ENCODE peak calls at places on chromosome 6, in six cellular contexts. G, T, H, Y, A and N are unnamed samples.

GRCh38 chr6:132530293-132530974 is 7.6 kb upstream of the TAAR9 start:
- DNase-seq in G (peak), T (peak), H (peak), Y (peak), A (peak), N (peak)

GRCh38 chr6:22364314-22364713 is 67.5 kb upstream of the PRL start:
- DNase-seq in G (no peak), T (no peak), H (no peak), Y (no peak), A (no peak), N (peak)

GRCh38 chr6:170222498-170223471 is 68.1 kb downstream of the DLL1 start:
- DNase-seq in G (peak), T (peak), H (peak), Y (peak), A (no peak), N (peak)

GRCh38 chr6:34743625-34744293 is 13.5 kb upstream of the SNRPC start:
- DNase-seq in G (no peak), T (no peak), H (no peak), Y (peak), A (no peak), N (no peak)

GRCh38 chr6:142856857-142857608 is 87.9 kb downstream of the HIVEP2 start:
- DNase-seq in G (no peak), T (no peak), H (no peak), Y (no peak), A (no peak), N (no peak)

GRCh38 chr6:142367501-142368018 is 65.8 kb downstream of the ADGRG6 start:
- DNase-seq in G (peak), T (no peak), H (no peak), Y (no peak), A (no peak), N (no peak)

GRCh38 chr6:89118931-89119330 is 1.1 kb upstream of the SRSF12 start:
- DNase-seq in G (no peak), T (no peak), H (peak), Y (no peak), A (no peak), N (no peak)

GRCh38 chr6:18034798-18035202 is 47.4 kb upstream of the KIF13A start:
- DNase-seq in G (no peak), T (no peak), H (peak), Y (no peak), A (no peak), N (peak)

GRCh38 chr6:117706504-117706903 is 31.2 kb downstream of the NUS1 start:
- DNase-seq in G (no peak), T (no peak), H (no peak), Y (no peak), A (no peak), N (no peak)

GRCh38 chr6:37338745-37339255 is 15.0 kb upstream of the RNF8 start:
- DNase-seq in G (no peak), T (no peak), H (no peak), Y (no peak), A (no peak), N (no peak)

GRCh38 chr6:43287717-43288679 is 10.1 kb upstream of the SLC22A7 start:
- DNase-seq in G (no peak), T (no peak), H (no peak), Y (no peak), A (no peak), N (no peak)

GRCh38 chr6:144415835-144416237 is 130.7 kb downstream of the UTRN start:
- DNase-seq in G (no peak), T (no peak), H (no peak), Y (no peak), A (no peak), N (no peak)

GRCh38 chr6:100719883-100720682 is 161.0 kb downstream of the ASCC3 start:
- DNase-seq in G (peak), T (no peak), H (peak), Y (no peak), A (peak), N (peak)

GRCh38 chr6:56199956-56200355 is 47.4 kb downstream of the COL21A1 start:
- DNase-seq in G (no peak), T (no peak), H (no peak), Y (no peak), A (no peak), N (no peak)

GRCh38 chr6:31270788-31271640 is 878 bp downstream of the HLA-C start:
- DNase-seq in G (no peak), T (no peak), H (peak), Y (peak), A (peak), N (peak)

GRCh38 chr6:30548375-30548774 is 7.9 kb downstream of the GNL1 start:
- DNase-seq in G (no peak), T (no peak), H (no peak), Y (no peak), A (no peak), N (no peak)

GRCh38 chr6:13508711-13509705 is 21.6 kb upstream of the GFOD1 start:
- DNase-seq in G (no peak), T (no peak), H (no peak), Y (no peak), A (no peak), N (no peak)

GRCh38 chr6:110476046-110476849 is at the start of gene SLC22A16:
- DNase-seq in G (no peak), T (no peak), H (no peak), Y (no peak), A (no peak), N (peak)